ENCODE peak calls at places on chromosomes 11 and 22, in seven cellular contexts. L is H9, E is K562, T is tibial nerve, M is SK-N-SH, I is aorta, C is fibroblast of lung. P is an unnamed sample.

GRCh38 chr11:93537022-93537421 is 6.2 kb downstream of the SMCO4 start:
- DNase-seq in C (no peak), E (no peak), T (no peak), I (peak; percentile 68), L (no peak), M (no peak), P (no peak)

GRCh38 chr11:69708731-69709401 is 5.0 kb upstream of the FGF19 start:
- DNase-seq in L (peak; percentile 75), I (no peak), T (no peak), M (no peak), E (no peak), C (no peak), P (no peak)

GRCh38 chr11:125300791-125301218 is 136.3 kb downstream of the PKNOX2 start:
- DNase-seq in C (peak; percentile 93), M (peak; percentile 61), I (peak; percentile 74), E (no peak), T (no peak), L (no peak), P (peak; percentile 88)

GRCh38 chr22:37742374-37743092 is 45.7 kb downstream of the TRIOBP start:
- DNase-seq in E (no peak), C (peak; percentile 90), I (no peak), L (no peak), T (peak; percentile 39), M (no peak), P (no peak)

GRCh38 chr11:103682318-103683184 is 353.9 kb upstream of the DDI1 start:
- DNase-seq in T (peak; percentile 67), I (peak; percentile 66), L (peak; percentile 87), E (peak; percentile 21), M (peak; percentile 49), C (peak; percentile 68), P (peak; percentile 75)

GRCh38 chr22:47169801-47170140 is 407.3 kb downstream of the TBC1D22A start:
- DNase-seq in I (peak; percentile 37), E (no peak), L (no peak), M (no peak), T (no peak), C (no peak), P (no peak)

GRCh38 chr11:24623121-24623520 is 126.3 kb downstream of the LUZP2 start:
- DNase-seq in M (no peak), T (no peak), E (no peak), L (no peak), C (peak; percentile 35), I (no peak), P (peak; percentile 72)

GRCh38 chr11:125201525-125202121 is 37.1 kb downstream of the PKNOX2 start:
- DNase-seq in I (no peak), E (no peak), M (no peak), T (no peak), C (peak; percentile 59), L (no peak), P (no peak)

GRCh38 chr22:17501679-17502285 is 61.5 kb upstream of the SLC25A18 start:
- DNase-seq in L (no peak), I (no peak), T (peak; percentile 63), C (peak; percentile 57), M (peak; percentile 69), E (peak; percentile 55), P (peak; percentile 32)

GRCh38 chr11:104254347-104254746 is 90.4 kb upstream of the PDGFD start:
- DNase-seq in T (no peak), I (no peak), E (peak; percentile 11), M (peak; percentile 7), L (peak; percentile 85), C (peak; percentile 49), P (peak; percentile 21)

GRCh38 chr22:27397948-27398330 is 403.6 kb downstream of the MN1 start:
- DNase-seq in E (no peak), T (no peak), L (no peak), C (no peak), M (no peak), I (peak; percentile 61), P (peak; percentile 80)

GRCh38 chr22:38482662-38483308 is 14.9 kb downstream of the KDELR3 start:
- DNase-seq in T (no peak), C (no peak), M (no peak), E (no peak), I (no peak), L (no peak), P (peak; percentile 61)

GRCh38 chr11:78690588-78690987 is 115.9 kb upstream of the NARS2 start:
- DNase-seq in E (no peak), I (no peak), C (peak; percentile 39), L (no peak), M (no peak), T (no peak), P (no peak)

GRCh38 chr11:3747704-3748103 is 49.6 kb downstream of the NUP98 start:
- DNase-seq in C (peak; percentile 73), I (no peak), M (no peak), T (no peak), L (no peak), E (no peak), P (peak; percentile 26)

GRCh38 chr22:44582016-44582415 is 84.0 kb upstream of the RTL6 start:
- DNase-seq in E (no peak), I (peak; percentile 19), L (peak; percentile 18), T (no peak), C (no peak), M (no peak), P (no peak)

GRCh38 chr11:63321723-63322122 is 47.9 kb upstream of the SLC22A9 start:
- DNase-seq in I (no peak), C (no peak), T (no peak), M (no peak), L (no peak), E (no peak), P (peak; percentile 3)

GRCh38 chr11:105610796-105611361 is 1.0 kb downstream of the GRIA4 start:
- DNase-seq in C (no peak), M (no peak), T (no peak), E (no peak), L (no peak), I (no peak), P (no peak)

GRCh38 chr11:128716661-128717210 is 22.9 kb downstream of the FLI1 start:
- DNase-seq in T (no peak), M (no peak), L (no peak), I (no peak), E (no peak), C (peak; percentile 90), P (no peak)

GRCh38 chr11:128716231-128716630 is 22.4 kb downstream of the FLI1 start:
- DNase-seq in M (no peak), E (no peak), L (no peak), T (no peak), C (no peak), I (no peak), P (no peak)

GRCh38 chr11:128718064-128718463 is 24.2 kb downstream of the FLI1 start:
- DNase-seq in M (no peak), T (no peak), E (no peak), I (no peak), L (no peak), C (no peak), P (no peak)

GRCh38 chr11:128715691-128716153 is 21.9 kb downstream of the FLI1 start:
- DNase-seq in L (no peak), T (no peak), C (peak; percentile 92), M (no peak), E (no peak), I (no peak), P (no peak)

GRCh38 chr11:128717581-128717980 is 23.7 kb downstream of the FLI1 start:
- DNase-seq in L (no peak), M (no peak), I (no peak), E (no peak), T (no peak), C (no peak), P (no peak)
- H3K27ac ChIP-seq in L (no peak overlapping the region), M (no peak overlapping the region), I (no peak overlapping the region), E (no peak overlapping the region), T (peak overlapping the region; percentile 75), C (no peak overlapping the region), P (no peak overlapping the region)

GRCh38 chr11:67667490-67668190 is 6.8 kb downstream of the ALDH3B2 start:
- DNase-seq in M (peak; percentile 56), T (no peak), I (no peak), L (no peak), E (no peak), C (no peak), P (no peak)

GRCh38 chr11:67666676-67667489 is 7.5 kb downstream of the ALDH3B2 start:
- DNase-seq in I (no peak), L (no peak), M (peak; percentile 22), E (no peak), C (no peak), T (no peak), P (no peak)

GRCh38 chr11:67666303-67666645 is 8.1 kb downstream of the ALDH3B2 start:
- DNase-seq in E (no peak), I (no peak), M (no peak), T (no peak), C (no peak), L (no peak), P (no peak)

GRCh38 chr11:67670316-67671210 is 3.9 kb downstream of the ALDH3B2 start:
- DNase-seq in T (no peak), C (no peak), M (peak; percentile 18), I (no peak), E (no peak), L (peak; percentile 31), P (peak; percentile 87)

GRCh38 chr11:67668191-67668551 is 6.3 kb downstream of the ALDH3B2 start:
- DNase-seq in M (no peak), I (no peak), C (no peak), L (no peak), T (no peak), E (no peak), P (no peak)
- H3K27ac ChIP-seq in M (no peak overlapping the region), I (no peak overlapping the region), C (no peak overlapping the region), L (no peak overlapping the region), T (no peak overlapping the region), E (no peak overlapping the region), P (no peak overlapping the region)

GRCh38 chr11:44766112-44766971 is 39.6 kb downstream of the TSPAN18 start:
- DNase-seq in T (no peak), M (peak; percentile 76), E (no peak), I (peak; percentile 84), C (peak; percentile 93), L (peak; percentile 22), P (no peak)
- H3K27ac ChIP-seq in T (peak overlapping the region; percentile 82), M (peak overlapping the region; percentile 76), E (peak overlapping the region; percentile 16), I (peak overlapping the region; percentile 95), C (peak overlapping the region; percentile 55), L (no peak overlapping the region), P (no peak overlapping the region)

GRCh38 chr22:32661296-32661695 is 140.2 kb upstream of the TIMP3 start:
- DNase-seq in I (peak; percentile 79), L (no peak), T (peak; percentile 65), M (no peak), C (peak; percentile 96), E (no peak), P (peak; percentile 75)
- H3K27ac ChIP-seq in I (no peak overlapping the region), L (no peak overlapping the region), T (peak overlapping the region; percentile 85), M (peak overlapping the region; percentile 76), C (peak overlapping the region; percentile 32), E (no peak overlapping the region), P (peak overlapping the region; percentile 82)

DNA sequence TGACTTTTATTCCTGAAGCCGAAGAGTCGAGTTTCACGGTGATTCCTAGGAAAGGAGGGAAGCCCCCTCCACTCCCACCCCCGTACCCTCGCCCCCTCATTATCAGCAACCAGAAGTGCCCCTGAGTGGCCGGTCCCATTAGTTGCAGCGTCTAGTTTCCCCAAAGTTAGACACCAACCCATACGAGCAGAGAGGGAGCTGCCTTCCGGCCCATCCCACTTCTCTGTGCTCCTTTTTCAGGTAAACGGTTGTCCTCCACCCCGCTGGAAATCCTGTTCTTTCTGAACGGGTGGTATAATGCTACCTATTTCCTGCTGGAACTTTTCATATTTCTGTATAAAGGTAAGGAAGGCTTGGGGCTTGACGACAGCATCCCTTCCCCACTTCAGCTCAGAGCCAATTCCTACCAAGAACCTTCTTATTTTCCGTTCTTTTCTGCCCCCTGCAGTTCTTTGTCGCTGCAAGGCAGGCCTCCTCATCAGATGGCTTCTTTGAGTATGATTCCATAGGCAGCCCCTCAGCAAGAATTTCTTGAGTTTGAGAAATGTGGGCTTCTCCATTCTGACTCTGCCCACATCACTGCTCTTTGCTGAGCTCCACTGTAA is 706 bp downstream of the TMEM216 start:
- DNase-seq in M (peak; percentile 52), T (no peak), E (no peak), C (peak; percentile 32), L (no peak), I (no peak), P (no peak)
- H3K27ac ChIP-seq in M (no peak overlapping the region), T (peak overlapping the region; percentile 79), E (peak overlapping the region; percentile 64), C (peak overlapping the region; percentile 52), L (no peak overlapping the region), I (peak overlapping the region; percentile 30), P (no peak overlapping the region)

P was measured in trophoblast cell.